ENCODE peak calls at places on chromosomes 2 and 18, in five cellular contexts. B is NCI-H774, U is hypothalamus, E is transverse colon, S is IMR-90. Q is an unnamed sample.

GRCh38 chr18:3873698-3874495 is 423.9 kb downstream of the TGIF1 start:
- DNase-seq in S (no peak), E (no peak), B (no peak), U (no peak), Q (no peak)

GRCh38 chr2:219386532-219387280 is 1.0 kb downstream of the DNPEP start:
- DNase-seq in S (no peak), B (no peak), U (no peak), E (no peak), Q (no peak)

GRCh38 chr18:23259701-23260661 is 124.7 kb downstream of the CABLES1 start:
- DNase-seq in B (peak; percentile 68), E (peak; percentile 68), U (peak; percentile 4), S (peak; percentile 82), Q (no peak)

GRCh38 chr2:37555457-37555856 is 116.0 kb downstream of the CDC42EP3 start:
- DNase-seq in S (no peak), B (no peak), E (no peak), U (no peak), Q (no peak)

GRCh38 chr2:8121826-8122505 is 559.9 kb upstream of the ID2 start:
- DNase-seq in B (no peak), S (peak; percentile 22), U (no peak), E (no peak), Q (no peak)

GRCh38 chr2:31696068-31696467 is 115.3 kb upstream of the SRD5A2 start:
- DNase-seq in B (no peak), S (no peak), E (no peak), U (no peak), Q (no peak)

GRCh38 chr2:61135510-61135909 is 26.5 kb upstream of the C2orf74 start:
- DNase-seq in U (no peak), E (no peak), B (no peak), S (peak; percentile 57), Q (no peak)

GRCh38 chr2:8662239-8662879 is 19.5 kb upstream of the ID2 start:
- DNase-seq in B (no peak), E (no peak), U (no peak), S (peak; percentile 90), Q (no peak)